ENCODE peak calls at places on chromosomes 4 and X, in ten cellular contexts. G, S, X, B, W, J, I, H, T and Q are unnamed samples. For H3K4me1, the result is how much of the 10 kb centered on the place peaks cover.

GRCh38 chrX:24184018-24184417 is 34.5 kb downstream of the ZFX start:
- DNase-seq in G (no peak), J (no peak), W (no peak), S (no peak), X (no peak), B (no peak), T (no peak), H (no peak), I (no peak), Q (no peak)

GRCh38 chrX:18701621-18702361 is 5.7 kb upstream of the PPEF1 start:
- DNase-seq in T (no peak), J (no peak), I (no peak), S (peak), G (peak), X (no peak), H (peak), W (peak), B (no peak), Q (no peak)

GRCh38 chrX:13167444-13168207 is 123.2 kb upstream of the FAM9C start:
- DNase-seq in H (no peak), X (no peak), G (no peak), S (peak), J (no peak), I (no peak), W (peak), T (no peak), B (no peak), Q (peak)

GRCh38 chr4:150007512-150007911 is 70.7 kb upstream of the DCLK2 start:
- DNase-seq in T (no peak), W (peak), S (no peak), J (no peak), B (no peak), H (no peak), G (peak), I (no peak), X (no peak), Q (no peak)

GRCh38 chr4:152500798-152501434 is 35.0 kb downstream of the FBXW7 start:
- DNase-seq in G (peak), I (no peak), B (peak), J (no peak), W (peak), S (peak), H (no peak), X (peak), T (no peak), Q (peak)

GRCh38 chr4:82528074-82528473 is 33.7 kb downstream of the TMEM150C start:
- DNase-seq in T (no peak), S (no peak), I (no peak), X (no peak), H (no peak), J (no peak), B (no peak), G (no peak), W (no peak), Q (no peak)

GRCh38 chrX:2423293-2423692 is 77.5 kb downstream of the DHRSX start:
- DNase-seq in S (no peak), W (peak), T (no peak), B (no peak), G (no peak), I (no peak), J (no peak), H (no peak), X (no peak), Q (no peak)

GRCh38 chrX:132692066-132692465 is 203.2 kb upstream of the MBNL3 start:
- DNase-seq in W (no peak), T (peak), I (no peak), H (no peak), S (no peak), X (no peak), B (no peak), J (no peak), G (no peak), Q (no peak)

GRCh38 chrX:32408389-32408788 is 803.0 kb downstream of the DMD start:
- DNase-seq in S (no peak), H (no peak), I (no peak), G (peak), T (no peak), B (no peak), X (no peak), W (no peak), J (no peak), Q (no peak)

GRCh38 chr4:163680390-163681098 is 186.1 kb downstream of the TMA16 start:
- DNase-seq in I (no peak), S (no peak), B (no peak), G (no peak), T (no peak), H (no peak), W (peak), X (no peak), J (no peak), Q (no peak)

GRCh38 chr4:139749313-139749712 is 83.7 kb downstream of the MGST2 start:
- DNase-seq in S (no peak), G (no peak), I (no peak), T (no peak), H (no peak), W (no peak), B (no peak), J (no peak), X (no peak), Q (no peak)

GRCh38 chr4:128812360-128812958 is 3.0 kb downstream of the JADE1 start:
- DNase-seq in S (peak), X (peak), J (no peak), G (peak), I (peak), B (no peak), H (no peak), W (peak), T (no peak), Q (no peak)

GRCh38 chrX:9746148-9746880 is 19.3 kb downstream of the GPR143 start:
- DNase-seq in X (no peak), S (no peak), H (no peak), B (no peak), G (no peak), J (no peak), W (peak), T (no peak), I (no peak), Q (no peak)

GRCh38 chrX:30312858-30313257 is 3.7 kb upstream of the NR0B1 start:
- DNase-seq in J (no peak), H (no peak), T (no peak), B (no peak), I (no peak), X (no peak), G (no peak), W (no peak), S (no peak), Q (no peak)

GRCh38 chr4:94567811-94568210 is 116.1 kb downstream of the PDLIM5 start:
- DNase-seq in J (no peak), B (no peak), T (no peak), S (no peak), G (no peak), I (no peak), W (no peak), H (no peak), X (no peak), Q (no peak)

GRCh38 chrX:105981772-105982485 is 56.6 kb downstream of the SERPINA7 start:
- DNase-seq in J (no peak), B (no peak), S (no peak), H (no peak), I (no peak), T (no peak), G (no peak), X (no peak), W (no peak), Q (no peak)

GRCh38 chrX:81414630-81415029 is 212.7 kb downstream of the SH3BGRL start:
- DNase-seq in T (no peak), J (no peak), W (no peak), G (no peak), B (no peak), I (no peak), X (no peak), S (no peak), H (no peak), Q (no peak)

GRCh38 chrX:91414710-91415109 is 19.9 kb upstream of the PABPC5 start:
- DNase-seq in W (no peak), S (no peak), I (no peak), G (no peak), J (no peak), H (no peak), B (peak), T (no peak), X (no peak), Q (no peak)

GRCh38 chrX:48695524-48695875 is 1.0 kb upstream of the SUV39H1 start:
- DNase-seq in T (no peak), B (no peak), G (no peak), I (no peak), S (no peak), X (no peak), H (no peak), W (peak), J (no peak), Q (no peak)

GRCh38 chrX:20693071-20693470 is 426.4 kb upstream of the RPS6KA3 start:
- DNase-seq in B (no peak), X (no peak), S (no peak), W (no peak), J (no peak), T (no peak), I (no peak), G (peak), H (no peak), Q (no peak)

GRCh38 chr4:156251373-156252065 is 297.9 kb upstream of the CTSO start:
- DNase-seq in W (no peak), B (no peak), T (no peak), X (no peak), H (no peak), G (no peak), I (no peak), S (no peak), J (no peak), Q (no peak)

GRCh38 chrX:1164322-1165288 is 47.8 kb downstream of the CRLF2 start:
- DNase-seq in W (no peak), S (no peak), T (no peak), G (peak), B (peak), J (no peak), X (no peak), I (peak), H (peak), Q (no peak)

GRCh38 chrX:11386812-11387211 is 93.6 kb downstream of the AMELX start:
- DNase-seq in T (no peak), G (no peak), X (no peak), B (no peak), W (no peak), S (no peak), H (no peak), J (no peak), I (no peak), Q (no peak)
- H3K27ac ChIP-seq in T (peak), G (no peak), X (peak), B (peak), W (no peak), S (peak), H (no peak), J (no peak), I (peak), Q (peak)

DNA sequence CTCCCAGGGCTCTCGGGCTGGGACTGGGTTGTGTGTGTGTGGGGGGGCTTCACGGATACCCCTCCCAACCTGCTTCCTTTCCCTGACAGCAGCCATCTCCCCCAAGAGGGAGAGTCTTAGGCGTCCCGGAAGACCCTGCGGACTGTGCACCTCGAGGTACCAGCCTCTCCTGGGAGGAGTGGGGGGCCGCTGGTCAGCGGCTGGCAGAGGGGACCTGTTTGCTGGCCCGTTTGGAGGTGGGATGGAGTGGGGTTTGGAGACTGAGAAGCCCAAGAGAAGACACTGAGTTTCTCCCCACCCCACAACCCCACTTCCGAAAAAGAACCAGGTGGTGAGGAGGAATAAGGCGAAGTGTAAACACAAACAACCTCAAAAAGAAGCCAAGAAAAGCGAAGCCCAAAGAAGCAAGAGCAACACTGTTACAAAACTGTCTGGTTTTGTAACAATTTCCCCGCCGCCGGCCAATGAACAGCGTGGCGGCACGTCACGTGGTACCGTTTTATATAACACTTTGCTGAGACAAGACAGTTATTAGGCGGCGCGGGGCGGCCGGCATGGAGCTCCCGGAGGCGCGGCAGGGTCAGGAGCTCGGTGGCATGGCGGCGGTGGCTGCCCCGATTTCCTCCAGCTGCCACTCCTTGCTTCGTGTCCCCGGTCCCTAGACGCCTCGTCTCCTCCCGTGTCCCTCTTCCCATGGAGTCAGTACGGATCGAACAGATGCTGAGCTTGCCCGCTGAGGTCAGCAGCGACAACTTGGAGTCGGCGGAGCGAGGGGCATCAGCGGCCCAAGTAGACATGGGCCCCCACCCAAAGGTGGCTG is at the start of gene LONRF3:
- DNase-seq in X (peak), I (peak), G (peak), T (peak), B (peak), W (peak), H (peak), J (peak), S (peak), Q (peak)
- TF ChIP-seq POLR2A in X (peak), I (peak), G (peak), T (peak), B (peak), W (no peak), H (peak), J (no peak), S (peak), Q (peak)

DNA sequence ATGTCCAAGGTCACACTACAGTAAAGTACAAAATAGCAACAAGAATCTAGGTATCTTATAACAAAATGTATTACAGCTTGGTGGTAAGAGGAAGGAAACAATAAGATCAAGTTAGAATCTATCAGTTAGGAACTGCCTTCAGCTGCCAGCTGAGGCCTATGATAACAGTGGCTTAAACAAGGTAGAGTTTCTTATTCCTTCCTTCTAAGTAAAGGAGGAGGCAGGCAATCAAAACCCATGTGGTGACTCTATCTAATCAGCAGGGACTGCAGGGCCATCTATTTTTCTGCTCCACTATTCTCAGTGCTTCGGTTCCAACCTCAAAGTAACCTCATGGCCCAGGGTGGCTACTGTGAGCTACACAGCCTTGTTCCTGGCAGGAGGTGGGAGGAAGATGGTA is 10.9 kb downstream of the SH3D19 start:
- DNase-seq in B (no peak), H (no peak), S (no peak), G (no peak), J (no peak), X (no peak), I (no peak), T (no peak), W (no peak), Q (no peak)
- H3K4me1 ChIP-seq in B (under half), H (under half), S (under half), G (under half), J (under half), X (under half), I (half or more), T (under half), W (under half), Q (under half)

DNA sequence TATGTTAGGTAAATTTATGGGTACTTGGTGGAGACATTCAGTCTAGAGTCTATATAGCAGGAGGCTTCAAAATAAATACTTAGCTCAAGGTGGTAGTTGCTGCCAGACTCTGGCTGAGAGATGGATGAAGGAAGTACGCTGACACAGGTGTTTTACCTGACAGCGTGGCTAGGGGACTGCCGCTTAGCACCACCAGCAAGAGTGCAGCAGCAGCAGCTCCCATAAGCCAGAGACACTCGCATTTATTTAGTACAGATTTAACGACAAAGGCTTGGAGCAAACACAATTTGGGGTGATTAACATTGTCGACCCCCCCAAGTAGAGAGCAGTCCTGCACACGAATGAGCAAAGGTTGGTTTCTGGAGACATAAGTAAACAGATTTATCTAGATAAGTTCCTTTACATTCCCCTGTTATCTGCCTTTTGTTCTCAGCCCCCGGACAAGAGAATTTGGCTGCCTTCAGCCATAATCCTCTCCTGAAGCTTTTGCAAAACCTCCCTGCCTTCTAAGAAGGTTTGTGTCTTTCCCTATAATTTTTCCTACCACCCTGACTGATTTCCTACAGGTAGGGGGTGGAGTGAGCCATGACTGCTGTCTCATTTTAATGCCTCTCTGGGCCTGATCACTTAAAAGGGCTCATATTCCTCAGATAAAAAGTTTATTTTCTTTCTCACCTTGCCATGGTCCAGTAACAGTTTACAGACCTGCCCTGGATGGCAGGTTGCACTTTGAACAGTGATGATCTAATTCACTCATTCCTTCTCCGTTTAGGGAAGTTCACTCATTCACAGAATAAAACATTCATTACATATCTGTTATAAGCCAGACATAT is 64.6 kb downstream of the RHOH start:
- DNase-seq in I (no peak), B (no peak), T (no peak), H (no peak), X (no peak), J (no peak), G (no peak), W (no peak), S (no peak), Q (no peak)
- H3K27ac ChIP-seq in I (no peak), B (no peak), T (no peak), H (no peak), X (no peak), J (no peak), G (peak), W (no peak), S (no peak), Q (no peak)

GRCh38 chr4:145937021-145937861 is 1.4 kb downstream of the ZNF827 start:
- DNase-seq in X (peak), H (peak), S (peak), T (peak), B (peak), J (peak), I (peak), G (peak), W (peak), Q (peak)

GRCh38 chr4:145934434-145935047 is 4.1 kb downstream of the ZNF827 start:
- DNase-seq in H (no peak), X (no peak), T (no peak), W (no peak), I (no peak), G (no peak), B (no peak), J (no peak), S (no peak), Q (no peak)

GRCh38 chr4:145937990-145938611 is 522 bp downstream of the ZNF827 start:
- DNase-seq in I (no peak), H (no peak), W (peak), S (no peak), X (peak), T (peak), J (no peak), G (peak), B (no peak), Q (peak)

GRCh38 chr4:145935253-145936141 is 3.1 kb downstream of the ZNF827 start:
- DNase-seq in I (no peak), W (no peak), G (peak), X (peak), T (peak), H (no peak), S (no peak), J (no peak), B (no peak), Q (no peak)

GRCh38 chr4:145936142-145937020 is 2.2 kb downstream of the ZNF827 start:
- DNase-seq in G (peak), W (peak), T (peak), X (peak), H (peak), I (peak), J (peak), S (peak), B (peak), Q (peak)
- TF ChIP-seq POLR2A in G (peak), W (no peak), T (peak), X (peak), H (no peak), I (no peak), J (no peak), S (no peak), B (no peak), Q (peak)

GRCh38 chr4:84500386-84501196 is 1.5 kb upstream of the NKX6-1 start:
- DNase-seq in B (no peak), T (no peak), G (no peak), S (no peak), I (no peak), W (no peak), X (no peak), J (no peak), H (no peak), Q (no peak)

GRCh38 chr4:84502333-84502954 is 3.4 kb upstream of the NKX6-1 start:
- DNase-seq in I (no peak), W (no peak), S (no peak), X (no peak), G (no peak), B (no peak), H (no peak), J (no peak), T (no peak), Q (no peak)

GRCh38 chr4:84501721-84502267 is 2.7 kb upstream of the NKX6-1 start:
- DNase-seq in X (no peak), H (no peak), T (no peak), W (no peak), S (no peak), I (no peak), B (no peak), G (no peak), J (no peak), Q (no peak)

GRCh38 chr4:84502955-84503373 is 3.9 kb upstream of the NKX6-1 start:
- DNase-seq in I (no peak), W (no peak), T (no peak), X (no peak), G (no peak), S (no peak), H (no peak), B (no peak), J (no peak), Q (no peak)

DNA sequence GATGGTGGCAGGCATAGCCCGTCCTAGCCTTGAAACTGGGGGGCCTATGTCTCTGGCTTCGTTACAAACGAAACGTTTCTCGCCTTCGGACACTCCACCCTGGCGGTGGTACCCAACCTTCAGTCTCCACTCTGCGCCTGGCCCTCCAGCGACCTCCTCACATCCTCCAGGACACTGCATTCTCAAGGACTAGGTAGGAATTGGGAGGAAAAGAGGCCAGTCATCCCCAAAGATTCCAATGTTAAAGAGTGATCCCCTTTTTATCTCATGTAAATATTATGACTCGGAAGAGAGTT is 2.1 kb upstream of the NKX6-1 start:
- DNase-seq in S (no peak), W (no peak), G (no peak), T (no peak), H (no peak), B (no peak), J (no peak), I (no peak), X (no peak), Q (no peak)
- H3K4me1 ChIP-seq in S (under half), W (under half), G (under half), T (under half), H (under half), B (under half), J (under half), I (under half), X (under half), Q (under half)

DNA sequence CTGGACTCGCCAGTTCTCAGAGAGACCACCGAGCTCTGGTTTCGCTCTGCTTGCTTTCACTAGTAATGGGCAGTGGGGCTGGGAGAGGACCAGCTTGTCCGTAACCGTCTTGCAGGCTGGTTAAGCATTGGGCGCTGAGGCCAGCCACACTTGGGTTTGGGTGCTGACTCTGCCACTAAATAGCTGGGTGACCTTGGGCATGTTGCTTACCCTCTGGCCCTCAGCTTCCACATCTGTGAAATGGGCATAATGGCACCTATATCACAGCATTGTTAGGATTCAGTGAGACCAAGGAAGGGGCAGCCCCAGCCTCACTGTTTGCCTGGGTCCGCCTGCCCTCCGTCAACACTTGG is 43.5 kb downstream of the EVC start:
- DNase-seq in W (no peak), J (no peak), X (no peak), B (no peak), T (no peak), I (no peak), S (no peak), G (no peak), H (no peak), Q (no peak)
- H3K27ac ChIP-seq in W (no peak), J (no peak), X (no peak), B (no peak), T (no peak), I (no peak), S (no peak), G (peak), H (peak), Q (no peak)

GRCh38 chr4:146522098-146522861 is 540 bp upstream of the SLC10A7 start:
- DNase-seq in I (peak), T (peak), S (peak), G (peak), X (peak), J (peak), B (peak), H (peak), W (peak), Q (peak)
- TF ChIP-seq POLR2A in I (peak), T (peak), S (no peak), G (peak), X (peak), J (no peak), B (peak), H (peak), W (peak), Q (peak)